ENCODE peak calls at places on chromosomes 1 and 21, in six cellular contexts. Y is cardiac muscle cell, T is transverse colon, I is right cardiac atrium, V is mesenchymal stem cell, A is brain microvascular endothelial cell. E is an unnamed sample. For H3K27me3, the result is how much of the 10 kb centered on the place peaks cover.

GRCh38 chr1:81654147-81654546 is 146.6 kb upstream of the ADGRL2 start:
- DNase-seq in Y (no peak), T (no peak), I (no peak), V (no peak), A (no peak), E (no peak)

GRCh38 chr1:42251042-42251441 is 84.0 kb downstream of the FOXJ3 start:
- DNase-seq in Y (no peak), T (no peak), I (no peak), V (no peak), A (no peak), E (no peak)

GRCh38 chr1:154809436-154810413 is 60.4 kb downstream of the KCNN3 start:
- DNase-seq in Y (peak), T (no peak), I (peak), V (peak), A (peak), E (peak)

GRCh38 chr1:14263207-14263606 is 335.3 kb upstream of the KAZN start:
- DNase-seq in Y (no peak), T (no peak), I (no peak), V (no peak), A (no peak), E (no peak)

GRCh38 chr1:161044535-161044907 is 1.3 kb downstream of the USF1 start:
- DNase-seq in Y (peak), T (no peak), I (no peak), V (no peak), A (no peak), E (peak)

GRCh38 chr21:35611752-35612151 is 448.6 kb downstream of the SETD4 start:
- DNase-seq in Y (no peak), T (no peak), I (no peak), V (peak), A (no peak), E (peak)

GRCh38 chr21:31733521-31734149 is 1.7 kb upstream of the SCAF4 start:
- DNase-seq in Y (no peak), T (no peak), I (no peak), V (no peak), A (no peak), E (no peak)

GRCh38 chr21:27734146-27734545 is 767.3 kb upstream of the ADAMTS5 start:
- DNase-seq in Y (peak), T (no peak), I (no peak), V (peak), A (peak), E (peak)

GRCh38 chr1:209375681-209376360 is 207.7 kb upstream of the CAMK1G start:
- DNase-seq in Y (peak), T (no peak), I (no peak), V (peak), A (peak), E (peak)

GRCh38 chr1:17887646-17888395 is 132.7 kb downstream of the ACTL8 start:
- DNase-seq in Y (no peak), T (no peak), I (no peak), V (no peak), A (no peak), E (no peak)

GRCh38 chr1:98001764-98002163 is 80.9 kb upstream of the DPYD start:
- DNase-seq in Y (peak), T (no peak), I (no peak), V (peak), A (no peak), E (peak)

GRCh38 chr1:15684042-15684461 is at the start of gene PLEKHM2:
- DNase-seq in Y (peak), T (peak), I (peak), V (peak), A (no peak), E (peak)

GRCh38 chr1:193031431-193031830 is 27.7 kb downstream of the UCHL5 start:
- DNase-seq in Y (peak), T (no peak), I (no peak), V (peak), A (no peak), E (peak)

GRCh38 chr1:216927111-216927510 is 203.9 kb upstream of the ESRRG start:
- DNase-seq in Y (no peak), T (no peak), I (no peak), V (no peak), A (no peak), E (no peak)

GRCh38 chr1:154386643-154387352 is 18.3 kb upstream of the IL6R start:
- DNase-seq in Y (peak), T (peak), I (no peak), V (no peak), A (no peak), E (no peak)

GRCh38 chr1:151843398-151843797 is 3.8 kb upstream of the C2CD4D start:
- DNase-seq in Y (no peak), T (no peak), I (no peak), V (no peak), A (no peak), E (no peak)

GRCh38 chr1:7707527-7707926 is 63.6 kb upstream of the VAMP3 start:
- DNase-seq in Y (no peak), T (no peak), I (no peak), V (peak), A (no peak), E (no peak)

GRCh38 chr1:22132517-22133235 is 10.2 kb downstream of the WNT4 start:
- DNase-seq in Y (peak), T (no peak), I (peak), V (no peak), A (peak), E (peak)

GRCh38 chr1:22131062-22131461 is 11.8 kb downstream of the WNT4 start:
- DNase-seq in Y (no peak), T (no peak), I (no peak), V (no peak), A (no peak), E (no peak)

GRCh38 chr1:22133928-22134324 is 9.0 kb downstream of the WNT4 start:
- DNase-seq in Y (no peak), T (no peak), I (no peak), V (no peak), A (no peak), E (no peak)

GRCh38 chr1:22131875-22132486 is 10.9 kb downstream of the WNT4 start:
- DNase-seq in Y (peak), T (peak), I (no peak), V (peak), A (no peak), E (peak)

DNA sequence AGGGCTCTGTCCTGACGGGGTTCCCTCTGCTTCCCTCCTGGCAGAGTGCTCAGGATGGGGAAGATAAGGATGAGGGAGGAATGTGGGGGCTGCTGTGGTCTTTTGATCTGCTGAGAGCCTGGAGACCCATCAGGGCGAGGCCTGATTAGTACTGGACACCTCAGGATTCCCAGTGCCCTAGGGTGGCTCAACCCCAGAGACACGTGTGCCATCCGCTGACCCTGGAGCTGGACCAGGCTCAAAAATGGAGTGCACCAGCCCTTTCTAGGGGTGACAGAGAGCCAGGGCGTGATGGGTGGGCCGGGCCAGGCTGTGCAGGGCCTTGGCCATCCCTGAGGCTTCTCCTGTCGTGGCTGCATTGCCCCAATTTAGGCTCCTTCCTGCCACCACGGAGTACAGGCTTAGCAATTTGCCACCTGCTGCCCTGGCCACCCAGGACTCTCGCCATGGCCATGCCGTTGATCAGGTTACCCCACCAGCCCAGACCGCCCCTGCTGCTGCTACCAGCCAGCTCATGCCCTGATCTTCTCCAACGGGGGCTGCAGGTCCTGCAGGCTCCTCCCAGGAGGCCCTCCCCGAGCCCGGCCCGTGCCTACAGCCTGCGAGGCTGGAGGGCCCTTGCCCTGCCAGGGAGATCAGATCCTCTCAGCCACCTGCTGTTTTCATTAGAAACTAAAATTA is 9.5 kb downstream of the WNT4 start:
- DNase-seq in Y (no peak), T (no peak), I (no peak), V (no peak), A (no peak), E (no peak)
- H3K27me3 ChIP-seq in Y (half or more), T (under half), I (under half), V (under half), A (under half), E (under half)

DNA sequence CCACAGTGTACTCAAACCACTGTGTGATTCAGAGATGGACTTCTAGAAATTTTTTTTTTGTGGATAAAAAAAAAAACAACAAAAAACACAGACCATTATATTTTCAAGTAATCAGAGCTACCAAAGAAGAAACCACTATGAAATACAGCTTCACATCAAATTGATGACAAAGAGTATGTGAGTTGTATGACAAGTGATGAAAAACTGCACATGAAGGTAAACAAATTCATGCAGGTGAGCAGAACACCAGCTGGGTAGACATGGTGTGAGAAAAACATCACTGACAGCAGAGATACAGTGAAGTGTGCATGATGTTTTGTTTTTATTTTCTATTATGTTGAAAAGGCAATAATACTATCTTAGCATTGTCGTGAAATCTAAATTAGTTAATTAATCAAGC is 8.0 kb upstream of the PTPRC start:
- DNase-seq in Y (no peak), T (no peak), I (no peak), V (no peak), A (no peak), E (no peak)
- H3K27me3 ChIP-seq in Y (under half), T (under half), I (under half), V (under half), A (under half), E (under half)

DNA sequence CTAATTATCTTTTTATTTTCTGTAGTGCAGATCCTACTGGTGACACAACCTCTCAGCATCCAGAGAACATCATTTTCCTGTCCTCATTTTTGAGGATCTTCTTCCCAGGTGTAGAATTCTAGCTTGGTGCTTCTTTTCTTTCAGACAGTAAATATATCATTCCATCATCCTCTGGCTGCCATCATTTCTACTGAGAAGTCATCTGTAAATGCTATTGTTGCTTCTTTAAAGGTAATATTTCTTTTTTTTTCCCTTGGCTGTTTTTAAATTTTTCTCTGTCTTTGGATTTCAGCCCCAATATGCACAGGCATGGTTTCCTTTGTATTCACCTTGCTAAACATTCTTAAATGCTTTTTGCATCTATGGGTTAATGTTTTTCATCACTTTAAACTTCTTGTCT is 3.3 kb upstream of the KRTAP10-9 start:
- DNase-seq in Y (no peak), T (no peak), I (no peak), V (no peak), A (no peak), E (no peak)
- H3K27me3 ChIP-seq in Y (under half), T (under half), I (under half), V (under half), A (under half), E (under half)

GRCh38 chr1:47424336-47424982 is 8.4 kb downstream of the FOXE3 start:
- DNase-seq in Y (peak), T (no peak), I (peak), V (peak), A (peak), E (peak)
- H3K27me3 ChIP-seq in Y (half or more), T (under half), I (under half), V (under half), A (under half), E (under half)

DNA sequence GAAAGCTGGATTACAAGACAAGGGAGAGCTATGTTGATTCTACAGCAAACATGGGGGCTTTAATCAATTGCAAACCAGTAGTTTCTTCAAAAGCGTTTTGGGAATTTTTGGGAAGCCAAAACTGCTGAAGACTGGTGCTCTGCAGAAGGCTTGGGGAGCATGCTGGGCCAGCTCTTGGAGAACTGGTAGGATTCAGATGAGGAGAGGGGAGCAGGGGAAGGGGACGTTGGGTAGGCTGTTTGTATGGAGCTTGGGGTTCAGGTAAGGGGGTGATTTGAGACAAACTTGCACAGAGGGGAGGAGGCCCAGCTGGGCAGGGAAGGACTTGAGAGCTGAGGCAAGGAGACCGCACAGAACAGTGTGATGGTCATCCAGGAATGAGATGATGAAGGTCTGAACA is 2.6 kb upstream of the MYOG start:
- DNase-seq in Y (no peak), T (no peak), I (no peak), V (no peak), A (no peak), E (no peak)
- H3K27me3 ChIP-seq in Y (under half), T (under half), I (under half), V (half or more), A (under half), E (under half)

E was measured in adipocyte.